ENCODE peak calls at places on chromosomes 13 and 19, in five cellular contexts. M is stimulated activated memory B cell treated with anti-CD40 and anti-IgM and Interleukin-4, amounts not matched to agents 10 μg/mL and 1 μg/mL and 100 μg/mL, for 72 hours; U is omental fat pad; X is stimulated activated naive CD8-positive, alpha-beta T cell treated with anti-CD3 and anti-CD28 coated beads, Interleukin-15, amount 100 ng/mL, for 72 hours; O is activated CD4-positive, alpha-beta T cell treated with anti-CD3 and anti-CD28 coated beads for 36 hours. V is an unnamed sample.

GRCh38 chr13:79309690-79310089 is 96.4 kb downstream of the RBM26 start:
- ATAC-seq in X (no peak), M (no peak), U (no peak), O (no peak), V (no peak)

GRCh38 chr13:101416181-101417042 is at the start of gene NALCN:
- ATAC-seq in U (peak; percentile 60), O (peak; percentile 30), M (peak; percentile 51), X (peak; percentile 60), V (peak; percentile 65)

GRCh38 chr13:110722971-110723370 is 9.5 kb downstream of the ING1 start:
- ATAC-seq in M (no peak), X (no peak), O (no peak), U (no peak), V (no peak)

GRCh38 chr13:98473792-98474153 is 103.1 kb downstream of the STK24 start:
- ATAC-seq in X (no peak), O (no peak), M (no peak), U (no peak), V (no peak)

GRCh38 chr13:100658363-100658762 is 16.2 kb downstream of the TMTC4 start:
- ATAC-seq in M (no peak), O (no peak), X (peak; percentile 87), U (no peak), V (no peak)

GRCh38 chr19:9353011-9353410 is 9.8 kb upstream of the ZNF177 start:
- ATAC-seq in O (no peak), U (no peak), X (no peak), M (no peak), V (no peak)

GRCh38 chr19:47130589-47131168 is at the start of gene SAE1:
- ATAC-seq in O (peak; percentile 89), U (peak; percentile 89), M (peak; percentile 95), X (peak; percentile 91), V (peak; percentile 97)

GRCh38 chr13:99651016-99651415 is 149.7 kb downstream of the TM9SF2 start:
- ATAC-seq in M (no peak), O (no peak), X (no peak), U (no peak), V (no peak)

GRCh38 chr19:35247526-35248309 is 1.1 kb upstream of the LSR start:
- ATAC-seq in M (peak; percentile 69), O (peak; percentile 63), X (peak; percentile 56), U (peak; percentile 86), V (peak; percentile 40)

GRCh38 chr13:51612867-51613266 is 28.6 kb downstream of the WDFY2 start:
- ATAC-seq in O (no peak), X (no peak), M (peak; percentile 42), U (no peak), V (no peak)

GRCh38 chr13:27295660-27296059 is 25.0 kb downstream of the RASL11A start:
- ATAC-seq in O (no peak), X (no peak), M (no peak), U (no peak), V (no peak)

GRCh38 chr19:46181386-46181774 is 33.3 kb downstream of the IGFL2 start:
- ATAC-seq in U (no peak), M (peak; percentile 18), X (peak; percentile 89), O (peak; percentile 91), V (no peak)

GRCh38 chr13:114283581-114283980 is 2.2 kb downstream of the UPF3A start:
- ATAC-seq in U (no peak), O (no peak), M (no peak), X (no peak), V (no peak)

GRCh38 chr13:46641274-46642081 is 88.5 kb downstream of the LRCH1 start:
- ATAC-seq in O (peak; percentile 49), X (peak; percentile 64), U (no peak), M (peak; percentile 21), V (peak; percentile 17)

GRCh38 chr13:109330123-109330522 is 456.3 kb downstream of the IRS2 start:
- ATAC-seq in O (no peak), X (no peak), M (no peak), U (no peak), V (no peak)

GRCh38 chr13:54592201-54592600 is 1563.6 kb downstream of the OLFM4 start:
- ATAC-seq in U (no peak), M (no peak), X (no peak), O (no peak), V (no peak)

GRCh38 chr13:33129094-33129832 is 113.0 kb downstream of the KL start:
- ATAC-seq in X (no peak), M (no peak), U (no peak), O (no peak), V (no peak)

GRCh38 chr13:94343243-94343585 is 136.3 kb downstream of the DCT start:
- ATAC-seq in U (no peak), O (no peak), X (no peak), M (no peak), V (no peak)

GRCh38 chr13:100108913-100109507 is 20.1 kb downstream of the PCCA start:
- ATAC-seq in X (no peak), M (peak; percentile 41), O (no peak), U (no peak), V (no peak)